ENCODE peak calls at places on chromosome 11, in six cellular contexts. A is ecto neural progenitor cell; N is nephron progenitor cell; G is midbrain; Q is SK-N-SH; B is stimulated activated CD4-positive, alpha-beta T cell treated with anti-CD3 and anti-CD28 coated beads, Interleukin-15, amount 100 ng/mL, for 24 hours. R is an unnamed sample.

GRCh38 chr11:59755701-59756495 is 722 bp downstream of the STX3 start:
- DNase-seq in G (peak), A (peak), B (peak), N (peak), Q (peak), R (peak)

GRCh38 chr11:114116800-114117199 is 57.3 kb downstream of the ZBTB16 start:
- DNase-seq in Q (no peak), N (no peak), G (no peak), A (no peak), B (no peak), R (no peak)

GRCh38 chr11:19595840-19596751 is 116.5 kb upstream of the NAV2 start:
- DNase-seq in A (no peak), N (no peak), B (no peak), Q (peak), G (peak), R (no peak)

GRCh38 chr11:70111269-70112016 is 33.3 kb downstream of the ANO1 start:
- DNase-seq in G (no peak), A (no peak), B (no peak), N (peak), Q (no peak), R (peak)

GRCh38 chr11:61473370-61474025 is 35.1 kb upstream of the LRRC10B start:
- DNase-seq in B (no peak), N (no peak), G (no peak), Q (no peak), A (no peak), R (no peak)

GRCh38 chr11:118660646-118661424 is 18.6 kb downstream of the TREH start:
- DNase-seq in B (no peak), G (no peak), A (no peak), N (no peak), Q (no peak), R (no peak)

GRCh38 chr11:32448232-32448631 is 12.9 kb upstream of the WT1 start:
- DNase-seq in N (no peak), Q (no peak), B (no peak), A (no peak), G (no peak), R (peak)

GRCh38 chr11:31819533-31820437 is 8.7 kb upstream of the PAX6 start:
- DNase-seq in B (no peak), Q (peak), N (peak), G (no peak), A (peak), R (no peak)

GRCh38 chr11:62850911-62851806 is 11.8 kb upstream of the WDR74 start:
- DNase-seq in G (no peak), Q (no peak), B (peak), N (no peak), A (no peak), R (no peak)

GRCh38 chr11:48006301-48006992 is 26.1 kb downstream of the PTPRJ start:
- DNase-seq in B (peak), G (no peak), N (no peak), Q (no peak), A (no peak), R (no peak)

GRCh38 chr11:65380460-65381126 is 1.9 kb downstream of the SLC25A45 start:
- DNase-seq in N (no peak), A (no peak), G (no peak), B (no peak), Q (no peak), R (no peak)

GRCh38 chr11:61297341-61297740 is 2.2 kb upstream of the VWCE start:
- DNase-seq in B (no peak), A (no peak), Q (no peak), N (no peak), G (no peak), R (no peak)

GRCh38 chr11:11657101-11657935 is 35.5 kb upstream of the GALNT18 start:
- DNase-seq in N (no peak), A (no peak), B (no peak), G (no peak), Q (no peak), R (no peak)

GRCh38 chr11:70944141-70944540 is 308.2 kb downstream of the SHANK2 start:
- DNase-seq in Q (no peak), N (no peak), A (no peak), B (no peak), G (no peak), R (no peak)

GRCh38 chr11:76385903-76386302 is 4.8 kb downstream of the GVQW3 start:
- DNase-seq in A (no peak), B (no peak), Q (no peak), N (no peak), G (no peak), R (no peak)

GRCh38 chr11:45110562-45110961 is 35.9 kb upstream of the PRDM11 start:
- DNase-seq in A (peak), G (peak), N (peak), B (peak), Q (peak), R (peak)

GRCh38 chr11:71481101-71481960 is 28.3 kb downstream of the NADSYN1 start:
- DNase-seq in B (no peak), A (no peak), Q (no peak), G (no peak), N (no peak), R (no peak)

GRCh38 chr11:105641433-105641832 is 31.6 kb downstream of the GRIA4 start:
- DNase-seq in G (no peak), B (no peak), N (no peak), A (no peak), Q (no peak), R (no peak)

GRCh38 chr11:119319702-119320592 is 3.0 kb upstream of the MCAM start:
- DNase-seq in G (peak), Q (no peak), N (peak), B (no peak), A (no peak), R (no peak)

GRCh38 chr11:26778000-26778757 is 56.3 kb upstream of the SLC5A12 start:
- DNase-seq in Q (no peak), B (no peak), N (no peak), G (no peak), A (no peak), R (no peak)

GRCh38 chr11:65642014-65642671 is 4.2 kb downstream of the SIPA1 start:
- DNase-seq in N (peak), A (peak), Q (no peak), G (no peak), B (peak), R (no peak)

R was measured in HEK293T.